ENCODE peak calls at places on chromosomes 4 and X, in seven cellular contexts. L is CD8-positive, alpha-beta T cell; U is fibroblast of lung; Q is testis; N is neural progenitor cell; G is OCI-LY7; K is colonic mucosa. F is an unnamed sample. For H3K4me1, the result is how much of the 10 kb centered on the place peaks cover.

GRCh38 chr4:96486563-96486962 is 646.7 kb downstream of the PDHA2 start:
- DNase-seq in L (no peak), U (no peak), Q (no peak), N (no peak), G (no peak), K (no peak), F (no peak)

GRCh38 chrX:154040307-154040756 is 20.6 kb upstream of the IRAK1 start:
- DNase-seq in L (no peak), U (peak), Q (no peak), N (no peak), G (no peak), K (no peak), F (no peak)

GRCh38 chrX:135543924-135544323 is 23.5 kb downstream of the INTS6L start:
- DNase-seq in L (no peak), U (no peak), Q (no peak), N (peak), G (peak), K (peak), F (no peak)

GRCh38 chr4:2689825-2690700 is 66.1 kb downstream of the TNIP2 start:
- DNase-seq in L (no peak), U (no peak), Q (no peak), N (no peak), G (peak), K (no peak), F (no peak)

GRCh38 chrX:48022740-48023139 is 16.0 kb downstream of the SPACA5 start:
- DNase-seq in L (no peak), U (no peak), Q (no peak), N (no peak), G (no peak), K (no peak), F (no peak)

GRCh38 chrX:85084770-85085393 is 81.2 kb downstream of the APOOL start:
- DNase-seq in L (no peak), U (peak), Q (peak), N (peak), G (peak), K (peak), F (peak)

GRCh38 chr4:146852365-146852764 is 93.3 kb downstream of the TTC29 start:
- DNase-seq in L (no peak), U (no peak), Q (no peak), N (peak), G (no peak), K (no peak), F (no peak)

GRCh38 chrX:101668143-101668542 is 8.5 kb upstream of the ARMCX2 start:
- DNase-seq in L (no peak), U (no peak), Q (no peak), N (no peak), G (no peak), K (no peak), F (no peak)

GRCh38 chr4:4753643-4754042 is 105.8 kb upstream of the MSX1 start:
- DNase-seq in L (no peak), U (no peak), Q (no peak), N (no peak), G (no peak), K (no peak), F (no peak)

GRCh38 chr4:6231663-6232165 is 31.4 kb upstream of the JAKMIP1 start:
- DNase-seq in L (no peak), U (no peak), Q (no peak), N (no peak), G (no peak), K (no peak), F (no peak)

GRCh38 chr4:160026720-160027119 is 923.8 kb downstream of the RAPGEF2 start:
- DNase-seq in L (no peak), U (no peak), Q (no peak), N (no peak), G (no peak), K (no peak), F (no peak)

GRCh38 chr4:176769519-176769918 is 23.2 kb downstream of the VEGFC start:
- DNase-seq in L (no peak), U (peak), Q (no peak), N (no peak), G (no peak), K (no peak), F (no peak)

GRCh38 chr4:181846934-181847333 is 396.3 kb upstream of the TENM3 start:
- DNase-seq in L (no peak), U (no peak), Q (no peak), N (no peak), G (no peak), K (no peak), F (no peak)

GRCh38 chrX:114508836-114509235 is 75.0 kb upstream of the HTR2C start:
- DNase-seq in L (no peak), U (peak), Q (no peak), N (no peak), G (no peak), K (no peak), F (no peak)

GRCh38 chr4:142088906-142089305 is 452.5 kb downstream of the IL15 start:
- DNase-seq in L (no peak), U (peak), Q (peak), N (no peak), G (no peak), K (no peak), F (no peak)

GRCh38 chr4:83556006-83556712 is 20.3 kb downstream of the GPAT3 start:
- DNase-seq in L (no peak), U (no peak), Q (no peak), N (no peak), G (no peak), K (no peak), F (no peak)

GRCh38 chr4:39469429-39470077 is 10.7 kb downstream of the LIAS start:
- DNase-seq in L (no peak), U (peak), Q (peak), N (peak), G (peak), K (peak), F (peak)

GRCh38 chr4:47741200-47741599 is 96.7 kb downstream of the CORIN start:
- DNase-seq in L (no peak), U (peak), Q (no peak), N (no peak), G (no peak), K (no peak), F (no peak)

GRCh38 chr4:152189451-152190179 is 346.3 kb downstream of the FBXW7 start:
- DNase-seq in L (no peak), U (no peak), Q (no peak), N (no peak), G (peak), K (no peak), F (no peak)

GRCh38 chrX:24190500-24191156 is 41.1 kb downstream of the ZFX start:
- DNase-seq in L (no peak), U (peak), Q (no peak), N (no peak), G (no peak), K (no peak), F (no peak)

DNA sequence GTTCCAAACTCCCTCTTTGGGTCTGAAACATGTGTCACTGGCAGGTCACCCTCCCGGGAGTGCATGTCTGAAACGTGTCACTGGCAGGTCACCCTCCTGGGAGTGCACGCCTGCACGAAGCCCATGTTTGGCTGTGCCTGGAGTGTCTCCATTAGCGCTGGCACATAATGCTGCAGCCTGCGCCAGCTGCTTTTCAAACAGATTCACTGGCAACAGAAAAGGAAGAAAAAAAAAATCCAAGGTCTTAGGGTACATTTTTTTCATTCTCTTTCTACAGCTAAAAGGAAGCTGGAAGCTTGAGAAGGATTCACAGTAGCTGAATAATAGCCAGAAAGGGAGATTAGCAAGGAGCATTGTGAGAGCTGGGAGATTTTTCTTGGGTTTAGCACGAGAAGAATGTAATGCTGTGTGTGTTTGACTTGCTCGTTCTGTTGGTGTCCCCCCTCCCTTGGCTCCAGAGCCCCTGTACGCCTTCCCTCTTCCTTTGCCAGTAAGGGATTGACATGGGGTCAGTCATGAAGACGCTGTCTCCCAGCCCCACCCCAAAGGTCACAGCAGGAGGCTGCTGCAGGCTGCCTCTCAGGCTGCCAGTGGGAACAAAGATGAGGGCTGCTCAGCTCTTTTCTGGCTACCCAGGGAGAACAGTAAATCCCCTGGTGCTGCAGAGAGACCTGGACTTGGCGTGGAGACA is 39.1 kb upstream of the TLR3 start:
- DNase-seq in L (no peak), U (peak), Q (peak), N (peak), G (no peak), K (peak), F (peak)
- H3K4me1 ChIP-seq in L (under half), U (under half), Q (under half), N (under half), G (under half), K (under half), F (under half)

GRCh38 chr4:87100093-87100634 is 120.3 kb downstream of the KLHL8 start:
- DNase-seq in L (no peak), U (no peak), Q (no peak), N (peak), G (no peak), K (peak), F (peak)

GRCh38 chr4:87105101-87105852 is 115.1 kb downstream of the KLHL8 start:
- DNase-seq in L (no peak), U (no peak), Q (no peak), N (no peak), G (no peak), K (no peak), F (no peak)

GRCh38 chr4:87103691-87104187 is 116.7 kb downstream of the KLHL8 start:
- DNase-seq in L (no peak), U (peak), Q (no peak), N (no peak), G (no peak), K (no peak), F (no peak)

GRCh38 chr4:87101543-87102199 is 118.7 kb downstream of the KLHL8 start:
- DNase-seq in L (no peak), U (peak), Q (no peak), N (no peak), G (no peak), K (no peak), F (no peak)

DNA sequence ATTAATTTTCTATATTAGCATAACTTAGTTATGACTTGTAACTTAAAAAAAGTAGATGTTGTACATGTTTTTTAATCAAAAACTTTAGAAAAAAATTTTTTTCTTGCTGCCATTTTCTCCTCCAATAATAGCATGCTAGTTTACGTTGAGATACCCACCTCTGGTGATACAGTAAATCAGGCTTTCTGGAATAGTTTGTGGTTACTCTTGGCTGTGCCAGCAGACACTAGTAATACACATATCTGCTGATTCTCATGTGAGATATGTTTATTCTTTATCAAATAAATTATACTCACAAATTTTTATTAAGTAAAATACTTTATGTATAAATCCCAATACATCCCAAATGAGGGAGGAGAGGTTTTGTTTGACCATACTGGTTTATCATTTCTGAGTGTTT is 117.3 kb downstream of the KLHL8 start:
- DNase-seq in L (no peak), U (no peak), Q (no peak), N (no peak), G (no peak), K (no peak), F (no peak)
- H3K4me1 ChIP-seq in L (under half), U (under half), Q (under half), N (under half), G (under half), K (under half), F (under half)

DNA sequence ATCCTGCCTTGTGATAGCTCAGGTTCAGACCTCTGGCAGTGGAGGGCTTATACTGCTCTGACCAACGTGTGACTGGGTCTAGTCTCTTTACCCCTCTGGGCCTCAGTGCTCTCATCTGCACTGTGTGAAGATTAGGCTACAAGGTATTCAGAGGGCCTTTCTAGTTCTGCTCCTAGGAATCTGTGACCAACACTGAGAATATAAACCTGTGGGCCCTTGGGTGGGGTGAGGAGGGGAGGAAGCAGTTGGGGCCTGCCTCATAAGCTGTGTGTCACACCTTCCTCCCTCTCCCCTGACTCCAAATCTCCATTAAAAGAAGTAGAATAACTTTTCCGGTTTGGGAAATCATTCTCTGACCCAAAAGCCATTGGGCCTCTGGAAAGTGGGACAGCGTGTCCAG is 66.3 kb upstream of the MSN start:
- DNase-seq in L (no peak), U (no peak), Q (no peak), N (no peak), G (no peak), K (peak), F (no peak)
- H3K4me1 ChIP-seq in L (half or more), U (under half), Q (under half), N (under half), G (under half), K (under half), F (under half)

GRCh38 chrX:39771089-39771488 is 326.7 kb downstream of the BCOR start:
- DNase-seq in L (no peak), U (no peak), Q (no peak), N (no peak), G (no peak), K (no peak), F (no peak)
- H3K4me1 ChIP-seq in L (under half), U (under half), Q (under half), N (under half), G (under half), K (under half), F (under half)